ENCODE peak calls at places on chromosomes 7 and 10, in four cellular contexts. Q is IMR-90, S is A549, B is HepG2. E is an unnamed sample.

GRCh38 chr7:136728945-136729344 is 139.5 kb upstream of the CHRM2 start:
- DNase-seq in Q (no peak), S (peak), B (no peak), E (no peak)

GRCh38 chr7:33195264-33195663 is 65.9 kb downstream of the BBS9 start:
- DNase-seq in Q (peak), S (peak), B (no peak), E (no peak)

GRCh38 chr10:43931308-43931930 is 282.7 kb upstream of the ZNF32 start:
- DNase-seq in Q (peak), S (no peak), B (no peak), E (no peak)

GRCh38 chr7:823639-824038 is 8.6 kb upstream of the SUN1 start:
- DNase-seq in Q (no peak), S (no peak), B (no peak), E (peak)

GRCh38 chr10:66719483-66719882 is 206.4 kb upstream of the LRRTM3 start:
- DNase-seq in Q (no peak), S (no peak), B (no peak), E (no peak)

GRCh38 chr7:48875300-48875916 is 48.9 kb upstream of the CDC14C start:
- DNase-seq in Q (no peak), S (peak), B (peak), E (peak)

GRCh38 chr7:133635541-133635940 is 382.7 kb downstream of the EXOC4 start:
- DNase-seq in Q (no peak), S (no peak), B (no peak), E (no peak)

GRCh38 chr7:115110523-115110922 is 188.6 kb downstream of the MDFIC start:
- DNase-seq in Q (no peak), S (no peak), B (peak), E (no peak)

GRCh38 chr10:132654708-132655661 is 117.4 kb downstream of the INPP5A start:
- DNase-seq in Q (peak), S (peak), B (peak), E (peak)

GRCh38 chr7:78985509-78985908 is 468.0 kb downstream of the MAGI2 start:
- DNase-seq in Q (no peak), S (peak), B (no peak), E (no peak)

GRCh38 chr7:44484482-44485313 is 5.8 kb downstream of the NUDCD3 start:
- DNase-seq in Q (no peak), S (no peak), B (no peak), E (no peak)

GRCh38 chr7:131540491-131541162 is 15.8 kb downstream of the PODXL start:
- DNase-seq in Q (no peak), S (peak), B (peak), E (no peak)

GRCh38 chr10:125189162-125189561 is 28.8 kb upstream of the CTBP2 start:
- DNase-seq in Q (no peak), S (no peak), B (no peak), E (no peak)

GRCh38 chr10:77463499-77463898 is 174.1 kb downstream of the KCNMA1 start:
- DNase-seq in Q (peak), S (no peak), B (no peak), E (no peak)

GRCh38 chr7:55502988-55503514 is 69.3 kb downstream of the VOPP1 start:
- DNase-seq in Q (no peak), S (no peak), B (no peak), E (peak)

GRCh38 chr7:12570529-12571461 is at the start of gene SCIN:
- DNase-seq in Q (no peak), S (peak), B (no peak), E (peak)

GRCh38 chr10:55163388-55163972 is 362.4 kb upstream of the PCDH15 start:
- DNase-seq in Q (no peak), S (no peak), B (no peak), E (no peak)

GRCh38 chr7:27269455-27269854 is 26.9 kb downstream of the EVX1 start:
- DNase-seq in Q (no peak), S (peak), B (peak), E (no peak)

GRCh38 chr7:154581251-154581890 is 421.6 kb downstream of the PAXIP1 start:
- DNase-seq in Q (no peak), S (no peak), B (no peak), E (no peak)

GRCh38 chr7:143299840-143300239 is 11.7 kb downstream of the CASP2 start:
- DNase-seq in Q (no peak), S (peak), B (peak), E (peak)

GRCh38 chr10:32204606-32205005 is 142.4 kb downstream of the EPC1 start:
- DNase-seq in Q (no peak), S (no peak), B (no peak), E (no peak)

GRCh38 chr7:28350610-28351009 is 61.7 kb upstream of the CREB5 start:
- DNase-seq in Q (no peak), S (no peak), B (no peak), E (no peak)

GRCh38 chr7:31852438-31852837 is 165.4 kb downstream of the PPP1R17 start:
- DNase-seq in Q (no peak), S (no peak), B (no peak), E (no peak)

GRCh38 chr10:70974351-70974901 is 86.1 kb upstream of the PCBD1 start:
- DNase-seq in Q (peak), S (no peak), B (no peak), E (peak)

GRCh38 chr10:19699299-19699698 is 116.9 kb upstream of the PLXDC2 start:
- DNase-seq in Q (no peak), S (no peak), B (no peak), E (no peak)

GRCh38 chr7:15314922-15315321 is 246.9 kb downstream of the AGMO start:
- DNase-seq in Q (no peak), S (no peak), B (no peak), E (no peak)

GRCh38 chr10:93376372-93377296 is 105.5 kb downstream of the MYOF start:
- DNase-seq in Q (peak), S (peak), B (peak), E (peak)

GRCh38 chr10:488933-489215 is 200.6 kb downstream of the DIP2C start:
- DNase-seq in Q (no peak), S (no peak), B (no peak), E (no peak)

GRCh38 chr10:58107506-58107905 is 160.2 kb downstream of the IPMK start:
- DNase-seq in Q (peak), S (peak), B (no peak), E (no peak)

GRCh38 chr7:52547301-52547920 is 488.0 kb upstream of the POM121L12 start:
- DNase-seq in Q (no peak), S (no peak), B (no peak), E (no peak)

GRCh38 chr10:97744405-97745035 is 7.6 kb downstream of the ZFYVE27 start:
- DNase-seq in Q (no peak), S (no peak), B (no peak), E (peak)

GRCh38 chr7:100472854-100473499 is 6.0 kb downstream of the TSC22D4 start:
- DNase-seq in Q (peak), S (no peak), B (no peak), E (peak)

GRCh38 chr7:91397099-91397498 is 132.9 kb downstream of the FZD1 start:
- DNase-seq in Q (peak), S (no peak), B (no peak), E (no peak)

GRCh38 chr7:157271315-157271990 is 65.4 kb upstream of the DNAJB6 start:
- DNase-seq in Q (peak), S (no peak), B (no peak), E (no peak)

GRCh38 chr10:79262959-79263746 is 84.1 kb upstream of the PPIF start:
- DNase-seq in Q (no peak), S (no peak), B (no peak), E (no peak)

GRCh38 chr10:79262131-79262530 is 85.1 kb upstream of the PPIF start:
- DNase-seq in Q (no peak), S (no peak), B (no peak), E (no peak)

GRCh38 chr10:79258894-79259293 is 88.4 kb upstream of the PPIF start:
- DNase-seq in Q (no peak), S (no peak), B (no peak), E (peak)

GRCh38 chr10:79259834-79260233 is 87.4 kb upstream of the PPIF start:
- DNase-seq in Q (no peak), S (no peak), B (no peak), E (no peak)

DNA sequence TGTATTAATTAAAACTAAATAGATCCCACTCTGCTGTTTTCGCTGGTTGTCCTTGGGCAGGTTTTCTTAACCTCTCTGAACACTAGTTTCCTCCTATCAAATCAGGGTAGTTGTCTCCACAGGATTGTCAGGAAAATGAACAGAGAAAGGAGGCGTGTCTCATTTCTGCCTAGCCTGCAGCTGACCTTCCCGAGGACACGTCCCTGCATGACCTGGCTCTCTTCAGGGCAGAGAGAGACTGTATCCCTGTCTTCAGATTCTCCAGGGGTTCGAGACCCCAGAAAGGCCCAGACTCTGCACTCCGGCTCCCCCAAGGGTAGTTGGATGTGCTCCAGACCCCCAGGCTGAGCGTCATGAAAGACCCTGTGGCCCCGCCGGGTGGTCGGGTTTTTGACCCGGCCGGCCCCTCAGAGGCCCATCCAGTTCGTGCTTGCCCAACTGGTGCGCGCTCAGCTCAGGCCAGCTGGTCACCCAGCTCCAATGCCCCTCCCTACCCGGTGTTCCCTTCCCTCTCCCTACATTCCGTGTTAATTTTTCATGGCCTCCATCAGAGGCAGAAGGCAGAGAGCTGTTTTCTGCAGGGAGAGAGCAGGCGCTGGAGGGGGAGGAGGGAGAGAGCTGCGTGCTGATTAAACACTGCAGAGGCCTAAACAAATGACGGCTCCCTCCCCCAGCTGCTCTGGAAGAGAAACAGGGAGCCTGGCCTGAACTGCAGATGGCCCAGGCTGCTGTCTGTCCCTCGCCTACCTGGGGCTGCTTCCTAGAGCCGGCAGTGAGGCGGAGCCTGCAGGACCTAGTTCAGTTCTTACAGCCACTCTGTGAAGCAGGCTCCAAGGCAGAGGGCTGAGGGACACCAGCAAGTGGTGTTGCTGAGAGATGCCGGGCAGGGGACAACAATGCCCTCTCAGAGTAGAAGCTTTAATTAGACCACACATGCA is 86.2 kb upstream of the PPIF start:
- DNase-seq in Q (peak), S (no peak), B (peak), E (peak)
- TF ChIP-seq RFX5 in Q (no peak), S (no peak), B (no peak), E (no peak)

GRCh38 chr10:34104829-34105572 is 710.1 kb downstream of the PARD3 start:
- DNase-seq in Q (no peak), S (no peak), B (no peak), E (no peak)

GRCh38 chr10:34102917-34103506 is 712.1 kb downstream of the PARD3 start:
- DNase-seq in Q (peak), S (no peak), B (no peak), E (peak)

GRCh38 chr10:34101001-34101400 is 714.1 kb downstream of the PARD3 start:
- DNase-seq in Q (no peak), S (no peak), B (no peak), E (no peak)

GRCh38 chr10:34098817-34099567 is 716.1 kb downstream of the PARD3 start:
- DNase-seq in Q (peak), S (no peak), B (no peak), E (no peak)

DNA sequence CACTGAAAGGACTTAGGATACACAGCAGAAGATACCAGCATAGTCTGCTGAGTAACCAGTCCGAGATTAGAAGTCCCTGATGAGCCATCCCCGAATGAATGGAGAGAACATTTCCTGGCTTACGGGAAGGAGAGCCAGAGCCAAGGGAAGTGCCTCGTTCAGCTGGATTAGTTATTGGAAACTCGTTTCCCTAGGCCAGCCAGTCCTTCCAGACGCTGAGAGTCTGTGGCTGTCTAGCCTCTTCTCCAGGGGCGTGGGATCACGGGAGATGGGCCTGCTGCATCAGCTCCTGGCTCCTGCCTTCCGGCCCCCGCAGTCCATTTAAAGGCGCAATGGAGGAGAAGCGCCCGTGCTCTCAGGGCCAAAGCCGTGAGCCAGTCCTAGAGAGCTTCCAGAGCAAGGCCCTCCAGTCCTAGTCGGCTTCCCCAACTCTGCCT is 712.8 kb downstream of the PARD3 start:
- DNase-seq in Q (peak), S (no peak), B (no peak), E (peak)
- TF ChIP-seq RFX5 in Q (no peak), S (no peak), B (no peak), E (no peak)

GRCh38 chr7:117011419-117012260 is 58.3 kb downstream of the ST7 start:
- DNase-seq in Q (no peak), S (no peak), B (no peak), E (no peak)

GRCh38 chr7:117009705-117010361 is 56.5 kb downstream of the ST7 start:
- DNase-seq in Q (no peak), S (no peak), B (no peak), E (no peak)

GRCh38 chr7:117007285-117007684 is 54.0 kb downstream of the ST7 start:
- DNase-seq in Q (no peak), S (no peak), B (no peak), E (no peak)

GRCh38 chr7:117010375-117011133 is 57.3 kb downstream of the ST7 start:
- DNase-seq in Q (peak), S (no peak), B (no peak), E (no peak)

DNA sequence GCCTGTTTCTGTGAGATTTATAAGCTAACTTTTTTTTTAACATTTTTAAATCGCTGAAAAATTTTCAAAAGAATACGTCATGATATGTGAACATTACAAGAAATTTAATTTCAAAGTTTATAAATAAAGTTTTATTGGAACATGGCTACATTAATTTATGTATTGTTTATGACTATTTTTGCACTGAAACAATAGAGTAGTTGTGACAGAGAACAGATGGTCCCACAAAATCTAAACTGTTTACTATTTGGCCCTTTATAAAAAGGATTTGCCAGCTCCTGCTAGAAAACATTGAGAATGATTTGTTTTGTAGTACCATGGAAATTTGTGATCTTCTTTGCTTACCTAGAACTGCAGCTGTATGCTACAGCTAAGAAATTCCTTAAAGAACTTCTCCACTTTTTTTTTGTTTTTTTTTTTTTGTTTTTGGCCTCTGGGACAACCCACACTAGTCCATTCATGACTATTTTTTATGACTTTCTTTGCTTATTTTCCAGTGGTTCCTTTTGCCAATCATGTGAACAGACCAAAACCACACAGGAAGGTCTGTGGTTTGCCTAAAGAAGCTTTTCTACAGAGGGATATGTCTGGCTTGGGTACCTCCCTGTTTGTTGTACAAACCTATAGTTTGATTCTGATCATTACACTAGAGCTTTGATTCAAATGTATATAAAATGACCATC is 55.7 kb downstream of the ST7 start:
- DNase-seq in Q (peak), S (no peak), B (no peak), E (no peak)
- TF ChIP-seq RFX5 in Q (no peak), S (no peak), B (no peak), E (no peak)

GRCh38 chr7:150831851-150832250 is 20.5 kb upstream of the AOC1 start:
- DNase-seq in Q (no peak), S (no peak), B (no peak), E (no peak)
- TF ChIP-seq RFX5 in Q (no peak), S (no peak), B (no peak), E (no peak)

GRCh38 chr10:30373596-30374327 is 24.7 kb upstream of the MTPAP start:
- DNase-seq in Q (no peak), S (no peak), B (no peak), E (no peak)
- TF ChIP-seq RFX5 in Q (no peak), S (no peak), B (no peak), E (no peak)

GRCh38 chr10:114628106-114628505 is 30.0 kb downstream of the ABLIM1 start:
- DNase-seq in Q (no peak), S (no peak), B (no peak), E (no peak)

GRCh38 chr10:114629083-114629823 is 28.8 kb downstream of the ABLIM1 start:
- DNase-seq in Q (no peak), S (no peak), B (no peak), E (no peak)

GRCh38 chr10:114631678-114632417 is 26.2 kb downstream of the ABLIM1 start:
- DNase-seq in Q (no peak), S (no peak), B (peak), E (peak)

GRCh38 chr10:114631090-114631677 is 26.9 kb downstream of the ABLIM1 start:
- DNase-seq in Q (no peak), S (no peak), B (no peak), E (peak)

DNA sequence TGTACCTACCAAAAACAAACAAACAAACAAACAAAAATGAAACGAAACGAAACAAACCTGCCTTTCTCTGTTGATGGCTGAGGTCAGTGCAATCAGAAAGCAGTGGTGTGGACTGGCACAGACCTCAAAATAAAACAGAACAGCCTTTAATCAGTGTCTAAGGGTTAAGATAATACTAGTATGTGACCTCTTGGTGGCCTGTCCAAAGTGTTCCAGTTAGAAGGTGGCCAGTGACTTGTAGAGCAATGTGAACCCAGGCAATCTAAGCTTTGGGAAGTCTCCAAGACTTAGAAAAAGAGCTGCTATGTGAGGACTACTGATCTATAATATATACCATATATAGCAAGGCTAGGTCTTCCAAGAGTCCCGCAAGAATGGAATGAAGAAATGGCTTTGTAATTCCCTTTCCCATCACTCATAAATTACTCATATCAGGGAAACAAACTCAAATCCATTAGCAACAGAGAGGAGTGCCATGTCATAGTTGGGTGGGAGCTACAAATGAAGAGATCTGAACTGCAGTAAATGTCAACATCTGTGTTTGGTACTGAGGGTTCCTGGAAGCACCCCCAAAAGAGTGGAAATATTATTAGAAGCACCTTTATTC is 28.1 kb downstream of the ABLIM1 start:
- DNase-seq in Q (peak), S (no peak), B (no peak), E (no peak)
- TF ChIP-seq RFX5 in Q (no peak), S (no peak), B (no peak), E (no peak)

DNA sequence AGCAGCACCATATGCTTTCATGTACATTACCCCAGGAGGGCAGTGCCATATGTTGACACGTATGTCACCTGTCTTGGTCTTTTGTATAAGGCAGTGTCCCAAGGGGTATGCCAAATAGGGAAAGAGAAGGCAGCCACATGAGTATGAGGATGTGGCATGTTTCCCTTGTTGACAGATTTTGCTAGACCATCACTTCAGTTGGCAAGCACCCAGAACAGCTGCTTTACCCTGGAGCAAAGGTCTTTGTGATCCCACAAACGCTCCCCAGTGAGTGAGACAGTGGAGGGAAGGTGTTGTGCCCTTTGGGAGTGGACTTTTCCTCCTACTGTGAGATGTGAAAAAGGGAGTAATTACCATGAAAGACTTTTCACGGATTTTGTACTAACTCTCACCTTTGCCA is 350.1 kb downstream of the ETV1 start:
- DNase-seq in Q (no peak), S (no peak), B (no peak), E (no peak)
- TF ChIP-seq RFX5 in Q (no peak), S (no peak), B (no peak), E (no peak)

GRCh38 chr7:2354173-2355078 is at the start of gene EIF3B:
- DNase-seq in Q (peak), S (peak), B (peak), E (peak)

GRCh38 chr7:2359610-2360009 is 5.0 kb downstream of the EIF3B start:
- DNase-seq in Q (no peak), S (no peak), B (no peak), E (no peak)

GRCh38 chr7:2355079-2356008 is 717 bp downstream of the EIF3B start:
- DNase-seq in Q (no peak), S (peak), B (no peak), E (no peak)

GRCh38 chr7:2358968-2359527 is 4.4 kb downstream of the EIF3B start:
- DNase-seq in Q (no peak), S (no peak), B (no peak), E (no peak)

GRCh38 chr7:2357165-2357564 is 2.5 kb downstream of the EIF3B start:
- DNase-seq in Q (no peak), S (no peak), B (no peak), E (no peak)
- TF ChIP-seq RFX5 in Q (no peak), S (no peak), B (no peak), E (no peak)

E was measured in SK-N-SH.